ENCODE peak calls at places on chromosomes 12 and 14, in four cellular contexts. One of them, this sample, is unnamed.

GRCh38 chr12:91493308-91493707 is 310.7 kb upstream of the DCN start:
- DNase-seq in epithelial cell of esophagus: peak; percentile 4
- DNase-seq in SK-N-SH: no peak
- DNase-seq in esophagus squamous epithelium: no peak
- DNase-seq in this sample: no peak

GRCh38 chr12:110222433-110222832 is 58.6 kb upstream of the ATP2A2 start:
- DNase-seq in epithelial cell of esophagus: no peak
- DNase-seq in esophagus squamous epithelium: no peak
- DNase-seq in SK-N-SH: no peak
- DNase-seq in this sample: no peak

GRCh38 chr12:26461799-26462198 is 266.4 kb downstream of the SSPN start:
- DNase-seq in epithelial cell of esophagus: no peak
- DNase-seq in esophagus squamous epithelium: no peak
- DNase-seq in SK-N-SH: no peak
- DNase-seq in this sample: no peak

GRCh38 chr12:44224399-44224798 is 388.5 kb downstream of the TMEM117 start:
- DNase-seq in epithelial cell of esophagus: no peak
- DNase-seq in esophagus squamous epithelium: no peak
- DNase-seq in SK-N-SH: no peak
- DNase-seq in this sample: no peak

GRCh38 chr14:22448905-22449611 is 140.0 kb downstream of the DAD1 start:
- DNase-seq in SK-N-SH: no peak
- DNase-seq in epithelial cell of esophagus: no peak
- DNase-seq in esophagus squamous epithelium: no peak
- DNase-seq in this sample: no peak

GRCh38 chr12:30462249-30462648 is 233.4 kb downstream of the IPO8 start:
- DNase-seq in epithelial cell of esophagus: no peak
- DNase-seq in SK-N-SH: no peak
- DNase-seq in esophagus squamous epithelium: no peak
- DNase-seq in this sample: no peak

GRCh38 chr14:31969371-31969770 is 107.7 kb upstream of the ARHGAP5 start:
- DNase-seq in SK-N-SH: no peak
- DNase-seq in esophagus squamous epithelium: no peak
- DNase-seq in epithelial cell of esophagus: no peak
- DNase-seq in this sample: no peak

GRCh38 chr14:103103461-103104388 is 9.2 kb downstream of the EXOC3L4 start:
- DNase-seq in esophagus squamous epithelium: no peak
- DNase-seq in SK-N-SH: peak; percentile 86
- DNase-seq in epithelial cell of esophagus: peak; percentile 65
- DNase-seq in this sample: no peak

GRCh38 chr12:116529048-116529447 is 30.1 kb upstream of the MAP1LC3B2 start:
- DNase-seq in epithelial cell of esophagus: no peak
- DNase-seq in esophagus squamous epithelium: no peak
- DNase-seq in SK-N-SH: no peak
- DNase-seq in this sample: no peak

GRCh38 chr14:101131451-101131916 is 228.0 kb upstream of the RTL1 start:
- DNase-seq in esophagus squamous epithelium: no peak
- DNase-seq in epithelial cell of esophagus: no peak
- DNase-seq in SK-N-SH: peak; percentile 78
- DNase-seq in this sample: no peak

GRCh38 chr14:65206448-65207096 is 104.3 kb upstream of the MAX start:
- DNase-seq in esophagus squamous epithelium: no peak
- DNase-seq in epithelial cell of esophagus: peak; percentile 76
- DNase-seq in SK-N-SH: no peak
- DNase-seq in this sample: no peak

GRCh38 chr14:58823309-58823708 is 185.5 kb downstream of the DACT1 start:
- DNase-seq in esophagus squamous epithelium: no peak
- DNase-seq in SK-N-SH: no peak
- DNase-seq in epithelial cell of esophagus: no peak
- DNase-seq in this sample: no peak

GRCh38 chr12:48029401-48029770 is 25.1 kb upstream of the COL2A1 start:
- DNase-seq in epithelial cell of esophagus: no peak
- DNase-seq in SK-N-SH: no peak
- DNase-seq in esophagus squamous epithelium: no peak
- DNase-seq in this sample: no peak

GRCh38 chr12:64679487-64679983 is 69.2 kb downstream of the RASSF3 start:
- DNase-seq in epithelial cell of esophagus: peak; percentile 94
- DNase-seq in SK-N-SH: peak; percentile 52
- DNase-seq in esophagus squamous epithelium: peak; percentile 26
- DNase-seq in this sample: no peak

GRCh38 chr12:46217686-46218508 is 50.9 kb downstream of the SLC38A1 start:
- DNase-seq in esophagus squamous epithelium: no peak
- DNase-seq in epithelial cell of esophagus: no peak
- DNase-seq in SK-N-SH: no peak
- DNase-seq in this sample: no peak

GRCh38 chr14:45201908-45202307 is 51.1 kb downstream of the MIS18BP1 start:
- DNase-seq in epithelial cell of esophagus: peak; percentile 28
- DNase-seq in esophagus squamous epithelium: no peak
- DNase-seq in SK-N-SH: peak; percentile 3
- DNase-seq in this sample: no peak

GRCh38 chr14:63231733-63232132 is 27.5 kb downstream of the RHOJ start:
- DNase-seq in esophagus squamous epithelium: no peak
- DNase-seq in epithelial cell of esophagus: no peak
- DNase-seq in SK-N-SH: no peak
- DNase-seq in this sample: no peak

GRCh38 chr12:104687823-104688573 is 231.2 kb downstream of the CHST11 start:
- DNase-seq in epithelial cell of esophagus: no peak
- DNase-seq in esophagus squamous epithelium: no peak
- DNase-seq in SK-N-SH: no peak
- DNase-seq in this sample: no peak

GRCh38 chr12:56565510-56566101 is 44.0 kb downstream of the RBMS2 start:
- DNase-seq in esophagus squamous epithelium: no peak
- DNase-seq in epithelial cell of esophagus: peak; percentile 37
- DNase-seq in SK-N-SH: no peak
- DNase-seq in this sample: no peak

GRCh38 chr14:87830443-87831096 is 162.4 kb downstream of the GALC start:
- DNase-seq in epithelial cell of esophagus: no peak
- DNase-seq in esophagus squamous epithelium: no peak
- DNase-seq in SK-N-SH: no peak
- DNase-seq in this sample: no peak

GRCh38 chr12:102811125-102811737 is 105.8 kb downstream of the PAH start:
- DNase-seq in SK-N-SH: peak; percentile 17
- DNase-seq in epithelial cell of esophagus: no peak
- DNase-seq in esophagus squamous epithelium: no peak
- DNase-seq in this sample: no peak

GRCh38 chr14:96824283-96824682 is 27.1 kb downstream of the VRK1 start:
- DNase-seq in esophagus squamous epithelium: no peak
- DNase-seq in SK-N-SH: no peak
- DNase-seq in epithelial cell of esophagus: peak; percentile 91
- DNase-seq in this sample: no peak

GRCh38 chr12:109950625-109951024 is 45.5 kb downstream of the GIT2 start:
- DNase-seq in epithelial cell of esophagus: no peak
- DNase-seq in SK-N-SH: no peak
- DNase-seq in esophagus squamous epithelium: no peak
- DNase-seq in this sample: no peak

GRCh38 chr12:76588881-76589565 is 29.5 kb upstream of the OSBPL8 start:
- DNase-seq in epithelial cell of esophagus: peak; percentile 96
- DNase-seq in esophagus squamous epithelium: no peak
- DNase-seq in SK-N-SH: no peak
- DNase-seq in this sample: no peak

GRCh38 chr14:93332032-93332852 is 594 bp downstream of the BTBD7 start:
- DNase-seq in epithelial cell of esophagus: peak; percentile 68
- DNase-seq in SK-N-SH: peak; percentile 85
- DNase-seq in esophagus squamous epithelium: no peak
- DNase-seq in this sample: no peak

GRCh38 chr12:49622501-49623141 is 740 bp upstream of the PRPF40B start:
- DNase-seq in epithelial cell of esophagus: no peak
- DNase-seq in esophagus squamous epithelium: no peak
- DNase-seq in SK-N-SH: no peak
- DNase-seq in this sample: no peak

GRCh38 chr14:99541677-99542470 is 60.7 kb downstream of the CCNK start:
- DNase-seq in epithelial cell of esophagus: peak; percentile 16
- DNase-seq in esophagus squamous epithelium: no peak
- DNase-seq in SK-N-SH: peak; percentile 73
- DNase-seq in this sample: no peak

GRCh38 chr14:99543369-99543768 is 60.6 kb downstream of the CCDC85C start:
- DNase-seq in SK-N-SH: no peak
- DNase-seq in esophagus squamous epithelium: no peak
- DNase-seq in epithelial cell of esophagus: no peak
- DNase-seq in this sample: no peak

GRCh38 chr14:99543985-99544384 is 60.0 kb downstream of the CCDC85C start:
- DNase-seq in epithelial cell of esophagus: no peak
- DNase-seq in SK-N-SH: no peak
- DNase-seq in esophagus squamous epithelium: no peak
- DNase-seq in this sample: no peak

GRCh38 chr14:99541211-99541610 is 60.0 kb downstream of the CCNK start:
- DNase-seq in epithelial cell of esophagus: no peak
- DNase-seq in SK-N-SH: no peak
- DNase-seq in esophagus squamous epithelium: no peak
- DNase-seq in this sample: no peak

GRCh38 chr14:99542566-99542965 is 61.4 kb downstream of the CCNK start:
- DNase-seq in epithelial cell of esophagus: no peak
- DNase-seq in esophagus squamous epithelium: no peak
- DNase-seq in SK-N-SH: no peak
- DNase-seq in this sample: no peak
- TF ChIP-seq CTCF in epithelial cell of esophagus: no peak
- TF ChIP-seq CTCF in esophagus squamous epithelium: no peak
- TF ChIP-seq CTCF in SK-N-SH: no peak
- TF ChIP-seq CTCF in this sample: no peak

GRCh38 chr12:80624986-80625530 is 82.4 kb upstream of the MYF6 start:
- DNase-seq in esophagus squamous epithelium: no peak
- DNase-seq in SK-N-SH: no peak
- DNase-seq in epithelial cell of esophagus: no peak
- DNase-seq in this sample: no peak

GRCh38 chr12:80617733-80618132 is 89.7 kb upstream of the MYF6 start:
- DNase-seq in SK-N-SH: no peak
- DNase-seq in esophagus squamous epithelium: no peak
- DNase-seq in epithelial cell of esophagus: no peak
- DNase-seq in this sample: no peak

GRCh38 chr12:80625901-80626300 is 81.5 kb upstream of the MYF6 start:
- DNase-seq in SK-N-SH: no peak
- DNase-seq in epithelial cell of esophagus: no peak
- DNase-seq in esophagus squamous epithelium: no peak
- DNase-seq in this sample: no peak

GRCh38 chr12:80620281-80620680 is 87.2 kb upstream of the MYF6 start:
- DNase-seq in SK-N-SH: no peak
- DNase-seq in esophagus squamous epithelium: no peak
- DNase-seq in epithelial cell of esophagus: no peak
- DNase-seq in this sample: no peak

GRCh38 chr12:80622271-80622670 is 85.2 kb upstream of the MYF6 start:
- DNase-seq in epithelial cell of esophagus: peak; percentile 10
- DNase-seq in SK-N-SH: no peak
- DNase-seq in esophagus squamous epithelium: no peak
- DNase-seq in this sample: no peak
- TF ChIP-seq CTCF in epithelial cell of esophagus: peak; percentile 40
- TF ChIP-seq CTCF in SK-N-SH: peak; percentile 57
- TF ChIP-seq CTCF in esophagus squamous epithelium: no peak
- TF ChIP-seq CTCF in this sample: peak; percentile 70

DNA sequence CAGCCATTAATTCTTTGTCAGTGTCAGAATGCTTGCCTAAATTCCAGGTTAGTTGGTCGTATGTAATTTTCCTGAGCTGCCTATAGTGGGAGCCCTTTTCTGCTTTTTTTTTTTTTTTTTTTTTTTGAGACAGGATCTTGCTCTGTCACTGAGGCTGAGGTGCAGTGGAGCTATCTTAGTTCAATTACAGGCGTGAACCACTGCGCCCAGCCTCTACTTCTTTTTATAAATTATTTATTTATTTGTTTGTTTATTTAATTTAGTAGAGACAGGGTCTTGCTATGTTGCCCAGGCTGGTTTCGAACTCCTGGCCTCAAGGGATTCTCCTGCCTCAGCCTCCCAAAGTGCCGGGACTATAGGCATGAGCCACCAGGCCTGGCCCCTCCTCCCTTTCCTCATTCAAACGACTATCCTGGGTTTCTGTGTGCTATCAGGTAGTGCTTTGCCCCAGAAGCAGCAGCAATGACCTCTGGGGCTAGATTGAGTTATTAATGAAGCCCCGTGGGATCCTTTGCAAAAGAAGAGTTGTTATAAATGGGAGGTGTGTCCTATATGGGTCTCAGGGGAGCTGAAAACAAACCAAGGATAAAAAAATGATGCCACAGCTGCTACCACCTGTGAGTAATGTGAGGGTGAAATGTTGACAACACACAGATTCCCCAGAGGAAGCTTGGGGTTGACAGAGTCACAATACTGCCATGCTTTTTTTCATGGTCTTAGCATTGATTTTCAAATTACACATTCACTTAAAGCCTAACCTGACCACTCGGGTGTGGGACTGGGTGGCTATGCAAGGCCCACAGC is 34.6 kb upstream of the NFKBIA start:
- DNase-seq in epithelial cell of esophagus: peak; percentile 24
- DNase-seq in SK-N-SH: peak; percentile 19
- DNase-seq in esophagus squamous epithelium: no peak
- DNase-seq in this sample: no peak
- TF ChIP-seq CTCF in epithelial cell of esophagus: peak; percentile 61
- TF ChIP-seq CTCF in SK-N-SH: peak; percentile 65
- TF ChIP-seq CTCF in esophagus squamous epithelium: no peak
- TF ChIP-seq CTCF in this sample: peak; percentile 79

GRCh38 chr12:120737557-120738251 is 12.1 kb downstream of the ACADS start:
- DNase-seq in SK-N-SH: no peak
- DNase-seq in epithelial cell of esophagus: peak; percentile 17
- DNase-seq in esophagus squamous epithelium: no peak
- DNase-seq in this sample: peak; percentile 89
- TF ChIP-seq CTCF in SK-N-SH: no peak
- TF ChIP-seq CTCF in epithelial cell of esophagus: peak; percentile 43
- TF ChIP-seq CTCF in esophagus squamous epithelium: no peak
- TF ChIP-seq CTCF in this sample: peak; percentile 68

DNA sequence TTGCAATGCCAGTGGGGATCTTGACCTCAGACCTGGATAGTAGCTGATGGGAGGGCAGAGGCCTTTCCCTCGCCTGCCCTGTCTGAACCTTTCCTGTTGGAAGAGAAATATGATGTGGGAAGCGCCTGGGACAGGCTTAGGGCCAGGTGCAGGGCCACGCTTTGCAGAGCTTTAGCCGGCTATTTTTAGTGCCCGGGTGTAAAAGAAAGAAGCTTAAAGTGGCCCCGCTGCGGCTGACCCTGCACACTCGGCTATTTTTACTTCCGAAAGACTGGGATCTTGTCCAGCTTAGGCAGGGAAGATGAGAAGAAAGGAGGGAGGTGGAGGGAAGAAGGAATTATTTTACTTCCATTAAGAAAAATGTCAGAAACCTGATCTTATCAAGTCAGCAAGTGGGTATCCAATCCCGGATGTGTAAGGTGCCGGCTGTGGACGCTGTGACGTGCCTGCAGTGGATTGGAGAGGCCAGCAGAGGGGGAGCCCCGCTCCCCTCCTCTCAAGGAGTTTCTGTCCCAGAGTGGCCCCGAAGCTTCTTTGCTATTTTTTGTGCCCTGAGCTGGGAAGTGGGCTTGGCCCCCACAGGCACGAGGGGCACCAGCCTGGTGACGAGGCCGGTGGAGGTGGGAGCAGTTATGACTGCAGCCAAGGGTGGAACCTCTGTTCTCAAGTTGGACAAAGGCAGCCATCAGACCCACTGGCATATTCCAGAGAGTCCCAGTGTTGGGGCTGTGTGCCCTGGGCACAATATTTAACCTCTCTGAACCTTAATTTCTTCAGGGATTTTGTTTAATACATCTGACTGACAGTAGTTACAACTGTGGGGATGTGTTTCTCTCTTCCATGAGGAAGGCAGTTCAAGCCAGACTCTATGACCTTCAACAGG is 97.7 kb downstream of the ESRRB start:
- DNase-seq in esophagus squamous epithelium: no peak
- DNase-seq in SK-N-SH: no peak
- DNase-seq in epithelial cell of esophagus: no peak
- DNase-seq in this sample: no peak
- TF ChIP-seq CTCF in esophagus squamous epithelium: no peak
- TF ChIP-seq CTCF in SK-N-SH: no peak
- TF ChIP-seq CTCF in epithelial cell of esophagus: peak; percentile 6
- TF ChIP-seq CTCF in this sample: peak; percentile 61

GRCh38 chr12:17028348-17028747 is 422.4 kb upstream of the LMO3 start:
- DNase-seq in SK-N-SH: no peak
- DNase-seq in esophagus squamous epithelium: no peak
- DNase-seq in epithelial cell of esophagus: no peak
- DNase-seq in this sample: no peak
- TF ChIP-seq CTCF in SK-N-SH: no peak
- TF ChIP-seq CTCF in esophagus squamous epithelium: no peak
- TF ChIP-seq CTCF in epithelial cell of esophagus: peak; percentile 9
- TF ChIP-seq CTCF in this sample: no peak

This sample was measured in chondrocyte.